ENCODE peak calls at places on chromosome 3, in ten cellular contexts. One of them, this sample, is unnamed.
A peak's percentile ranks its signal among the peaks of the same experiment; 100 is the strongest.

GRCh38 chr3:171145866-171146265 is 119.3 kb upstream of the SLC2A2 start:
- DNase-seq in HuH-7: no peak
- DNase-seq in NCI-H774: no peak
- DNase-seq in hepatic stellate cell: no peak
- DNase-seq in AG10803: no peak
- DNase-seq in left ventricle myocardium superior: no peak
- DNase-seq in HEK293T: no peak
- DNase-seq in NCI-H69: no peak
- DNase-seq in T-helper 2 cell: no peak
- DNase-seq in AG09309: no peak
- DNase-seq in this sample: no peak

GRCh38 chr3:125212096-125212508 is 446 bp downstream of the SLC12A8 start:
- DNase-seq in HuH-7: peak; percentile 57
- DNase-seq in NCI-H774: no peak
- DNase-seq in hepatic stellate cell: no peak
- DNase-seq in AG10803: no peak
- DNase-seq in left ventricle myocardium superior: no peak
- DNase-seq in HEK293T: no peak
- DNase-seq in NCI-H69: peak; percentile 28
- DNase-seq in T-helper 2 cell: no peak
- DNase-seq in AG09309: no peak
- DNase-seq in this sample: peak; percentile 66

GRCh38 chr3:33139996-33140395 is 26.2 kb downstream of the CRTAP start:
- DNase-seq in HuH-7: no peak
- DNase-seq in NCI-H774: no peak
- DNase-seq in hepatic stellate cell: no peak
- DNase-seq in AG10803: no peak
- DNase-seq in left ventricle myocardium superior: no peak
- DNase-seq in HEK293T: no peak
- DNase-seq in NCI-H69: no peak
- DNase-seq in T-helper 2 cell: no peak
- DNase-seq in AG09309: no peak
- DNase-seq in this sample: no peak

GRCh38 chr3:46293035-46293724 is 50.9 kb downstream of the CCR3 start:
- DNase-seq in HuH-7: peak; percentile 26
- DNase-seq in NCI-H774: no peak
- DNase-seq in hepatic stellate cell: no peak
- DNase-seq in AG10803: no peak
- DNase-seq in left ventricle myocardium superior: no peak
- DNase-seq in HEK293T: no peak
- DNase-seq in NCI-H69: no peak
- DNase-seq in T-helper 2 cell: no peak
- DNase-seq in AG09309: no peak
- DNase-seq in this sample: peak; percentile 20

GRCh38 chr3:48596157-48596556 is 1.0 kb upstream of the COL7A1 start:
- DNase-seq in HuH-7: no peak
- DNase-seq in NCI-H774: no peak
- DNase-seq in hepatic stellate cell: no peak
- DNase-seq in AG10803: no peak
- DNase-seq in left ventricle myocardium superior: no peak
- DNase-seq in HEK293T: no peak
- DNase-seq in NCI-H69: no peak
- DNase-seq in T-helper 2 cell: no peak
- DNase-seq in AG09309: no peak
- DNase-seq in this sample: no peak

GRCh38 chr3:169669816-169670215 is 6.3 kb upstream of the MECOM start:
- DNase-seq in HuH-7: no peak
- DNase-seq in NCI-H774: no peak
- DNase-seq in hepatic stellate cell: no peak
- DNase-seq in AG10803: no peak
- DNase-seq in left ventricle myocardium superior: no peak
- DNase-seq in HEK293T: no peak
- DNase-seq in NCI-H69: no peak
- DNase-seq in T-helper 2 cell: no peak
- DNase-seq in AG09309: no peak
- DNase-seq in this sample: no peak

GRCh38 chr3:157442729-157443128 is 6.1 kb downstream of the PTX3 start:
- DNase-seq in HuH-7: no peak
- DNase-seq in NCI-H774: no peak
- DNase-seq in hepatic stellate cell: no peak
- DNase-seq in AG10803: peak; percentile 67
- DNase-seq in left ventricle myocardium superior: no peak
- DNase-seq in HEK293T: no peak
- DNase-seq in NCI-H69: no peak
- DNase-seq in T-helper 2 cell: no peak
- DNase-seq in AG09309: no peak
- DNase-seq in this sample: no peak

GRCh38 chr3:98733055-98733777 is 29.9 kb upstream of the ST3GAL6 start:
- DNase-seq in HuH-7: peak; percentile 49
- DNase-seq in NCI-H774: no peak
- DNase-seq in hepatic stellate cell: peak; percentile 49
- DNase-seq in AG10803: no peak
- DNase-seq in left ventricle myocardium superior: peak; percentile 63
- DNase-seq in HEK293T: peak; percentile 43
- DNase-seq in NCI-H69: peak; percentile 9
- DNase-seq in T-helper 2 cell: no peak
- DNase-seq in AG09309: no peak
- DNase-seq in this sample: peak; percentile 63

GRCh38 chr3:43512749-43513404 is 108.9 kb downstream of the ANO10 start:
- DNase-seq in HuH-7: no peak
- DNase-seq in NCI-H774: no peak
- DNase-seq in hepatic stellate cell: peak; percentile 17
- DNase-seq in AG10803: peak; percentile 50
- DNase-seq in left ventricle myocardium superior: no peak
- DNase-seq in HEK293T: no peak
- DNase-seq in NCI-H69: no peak
- DNase-seq in T-helper 2 cell: no peak
- DNase-seq in AG09309: peak; percentile 4
- DNase-seq in this sample: no peak

GRCh38 chr3:170553788-170554620 is 31.9 kb downstream of the SLC7A14 start:
- DNase-seq in HuH-7: no peak
- DNase-seq in NCI-H774: no peak
- DNase-seq in hepatic stellate cell: no peak
- DNase-seq in AG10803: peak; percentile 24
- DNase-seq in left ventricle myocardium superior: no peak
- DNase-seq in HEK293T: no peak
- DNase-seq in NCI-H69: no peak
- DNase-seq in T-helper 2 cell: no peak
- DNase-seq in AG09309: no peak
- DNase-seq in this sample: no peak

This sample was measured in iPS-NIHi11.